ENCODE peak calls at places on chromosomes 11 and 22, in ten cellular contexts. R is tibial artery; Y is stimulated activated CD4-positive, alpha-beta T cell treated with anti-CD3 and anti-CD28 coated beads, TNF-alpha, amount 100 ng/mL, for 1 hour; L is EL; W is T-helper 22 cell; Z is mesothelial cell of epicardium; U is NCI-H345; X is activated T-helper 1 cell treated with Interleukin-2 at 50 U/mL for 16 hours; D is ecto neural progenitor cell; F is astrocyte. E is an unnamed sample.

GRCh38 chr11:926341-926916 is 759 bp downstream of the AP2A2 start:
- DNase-seq in W (no peak), Z (no peak), R (peak), L (peak), U (no peak), Y (no peak), F (peak), D (no peak), X (no peak), E (peak)

GRCh38 chr11:36095716-36096115 is 151.9 kb downstream of the LDLRAD3 start:
- DNase-seq in Y (no peak), Z (no peak), F (peak), L (no peak), W (no peak), U (no peak), X (no peak), R (no peak), D (no peak), E (no peak)

GRCh38 chr22:39731481-39731880 is 160.9 kb downstream of the CACNA1I start:
- DNase-seq in X (no peak), L (no peak), Z (no peak), W (no peak), Y (no peak), R (peak), D (peak), U (no peak), F (no peak), E (no peak)

GRCh38 chr11:103397369-103397768 is 288.1 kb downstream of the DYNC2H1 start:
- DNase-seq in X (no peak), D (no peak), Y (no peak), R (no peak), F (no peak), Z (no peak), U (no peak), W (no peak), L (no peak), E (no peak)

GRCh38 chr11:16572946-16573345 is 165.5 kb upstream of the C11orf58 start:
- DNase-seq in D (no peak), X (no peak), Z (no peak), U (no peak), Y (no peak), W (no peak), R (no peak), L (no peak), F (no peak), E (no peak)

GRCh38 chr11:12218909-12219308 is 108.5 kb downstream of the MICAL2 start:
- DNase-seq in L (no peak), X (no peak), W (no peak), D (no peak), Z (no peak), F (no peak), U (no peak), Y (no peak), R (no peak), E (no peak)

GRCh38 chr22:22927196-22927887 is 39.7 kb downstream of the IGLL5 start:
- DNase-seq in X (no peak), F (no peak), W (no peak), Y (no peak), R (no peak), L (no peak), U (no peak), D (no peak), Z (no peak), E (no peak)

GRCh38 chr11:55707029-55707428 is 45.0 kb downstream of the OR4C6 start:
- DNase-seq in L (peak), Z (no peak), Y (no peak), X (no peak), F (no peak), D (no peak), R (no peak), W (no peak), U (peak), E (peak)

GRCh38 chr22:32336185-32336603 is 21.5 kb upstream of the RFPL3 start:
- DNase-seq in X (no peak), U (no peak), R (no peak), Z (no peak), D (peak), Y (no peak), F (peak), W (no peak), L (no peak), E (no peak)

GRCh38 chr22:27024982-27025381 is 367.6 kb downstream of the MIAT start:
- DNase-seq in Y (no peak), F (no peak), R (no peak), Z (no peak), U (no peak), X (no peak), D (no peak), L (no peak), W (no peak), E (no peak)

GRCh38 chr11:64921384-64921783 is 3.1 kb upstream of the PPP2R5B start:
- DNase-seq in U (no peak), Z (no peak), Y (no peak), X (no peak), F (no peak), W (no peak), D (no peak), R (no peak), L (no peak), E (no peak)

GRCh38 chr11:10565493-10565892 is 3.0 kb downstream of the LYVE1 start:
- DNase-seq in Z (no peak), F (no peak), L (no peak), W (no peak), X (no peak), R (no peak), D (no peak), Y (no peak), U (no peak), E (no peak)

GRCh38 chr11:15434529-15434928 is 319.8 kb downstream of the INSC start:
- DNase-seq in L (no peak), F (no peak), Z (no peak), R (no peak), X (no peak), D (no peak), Y (no peak), U (no peak), W (no peak), E (no peak)

GRCh38 chr11:77154381-77155081 is 26.5 kb downstream of the MYO7A start:
- DNase-seq in W (no peak), R (no peak), F (no peak), Z (no peak), Y (no peak), U (peak), D (no peak), L (no peak), X (no peak), E (no peak)

GRCh38 chr11:8707541-8708270 is 25.1 kb downstream of the RPL27A start:
- DNase-seq in X (no peak), L (no peak), Y (no peak), D (no peak), Z (no peak), U (no peak), R (peak), F (peak), W (no peak), E (no peak)

GRCh38 chr11:69326622-69327219 is 32.8 kb downstream of the MYEOV start:
- DNase-seq in R (peak), L (no peak), D (peak), U (no peak), Y (no peak), X (no peak), Z (no peak), W (no peak), F (no peak), E (no peak)

GRCh38 chr11:22539851-22540376 is 85.7 kb downstream of the FANCF start:
- DNase-seq in D (no peak), F (peak), Y (no peak), U (peak), Z (no peak), R (no peak), L (no peak), W (no peak), X (no peak), E (peak)

GRCh38 chr22:19845369-19845722 is 9.3 kb downstream of the GNB1L start:
- DNase-seq in X (no peak), D (no peak), L (no peak), Z (no peak), W (no peak), Y (no peak), U (no peak), F (no peak), R (no peak), E (no peak)

E was measured in RKO.